ENCODE peak calls at places on chromosomes 4 and X, in eight cellular contexts. H is colonic mucosa, O is DND-41, X is HFF-Myc, E is BE2C, R is fibroblast of mammary gland, J is esophagus muscularis mucosa, D is choroid plexus epithelial cell. A is an unnamed sample.
A peak's percentile ranks its signal among the peaks of the same experiment; 100 is the strongest.

GRCh38 chr4:148273501-148273986 is 168.7 kb downstream of the NR3C2 start:
- DNase-seq in D (peak; percentile 24), R (no peak), H (no peak), E (peak; percentile 54), O (no peak), X (no peak), J (no peak), A (no peak)

GRCh38 chrX:69285401-69285871 is 120.2 kb upstream of the PJA1 start:
- DNase-seq in X (no peak), E (no peak), O (no peak), R (no peak), J (no peak), H (peak; percentile 27), D (no peak), A (no peak)

GRCh38 chr4:26496207-26496783 is 6.0 kb upstream of the CCKAR start:
- DNase-seq in J (peak; percentile 88), O (no peak), R (no peak), E (no peak), X (no peak), H (no peak), D (no peak), A (no peak)

GRCh38 chr4:40948017-40948416 is 198.3 kb downstream of the NSUN7 start:
- DNase-seq in X (no peak), H (no peak), O (no peak), D (no peak), E (no peak), J (no peak), R (no peak), A (no peak)

GRCh38 chrX:133402042-133402453 is 13.2 kb downstream of the GPC4 start:
- DNase-seq in J (no peak), E (no peak), O (peak; percentile 27), R (peak; percentile 82), X (no peak), D (peak; percentile 79), H (no peak), A (peak; percentile 28)

GRCh38 chr4:84499065-84499982 is at the start of gene NKX6-1:
- DNase-seq in H (peak; percentile 64), R (peak; percentile 80), X (no peak), D (peak; percentile 88), E (peak; percentile 98), O (no peak), J (peak; percentile 97), A (no peak)

GRCh38 chr4:173794662-173795061 is 264.6 kb upstream of the HAND2 start:
- DNase-seq in E (no peak), J (no peak), O (no peak), X (peak; percentile 14), R (peak; percentile 53), H (no peak), D (peak; percentile 26), A (no peak)

GRCh38 chr4:100428051-100428450 is 89.8 kb downstream of the EMCN start:
- DNase-seq in E (no peak), X (peak; percentile 54), O (no peak), H (no peak), J (no peak), R (peak; percentile 83), D (peak; percentile 73), A (peak; percentile 9)

GRCh38 chr4:105624530-105624929 is 72.1 kb downstream of the ARHGEF38 start:
- DNase-seq in X (no peak), H (peak; percentile 27), D (peak; percentile 48), J (no peak), O (no peak), R (peak; percentile 30), E (no peak), A (no peak)

GRCh38 chr4:113555868-113556267 is 205.7 kb downstream of the CAMK2D start:
- DNase-seq in E (peak; percentile 15), J (no peak), X (no peak), D (no peak), O (no peak), H (peak; percentile 26), R (no peak), A (no peak)

GRCh38 chr4:183337833-183338232 is 15.6 kb upstream of the CLDN24 start:
- DNase-seq in O (no peak), D (peak; percentile 66), E (no peak), J (no peak), X (no peak), R (no peak), H (no peak), A (no peak)

GRCh38 chr4:81353861-81354260 is 117.8 kb downstream of the RASGEF1B start:
- DNase-seq in E (no peak), D (peak; percentile 16), X (no peak), J (no peak), H (no peak), R (peak; percentile 88), O (no peak), A (no peak)

GRCh38 chr4:168643796-168644159 is 146.9 kb downstream of the PALLD start:
- DNase-seq in H (no peak), R (no peak), E (no peak), J (no peak), X (no peak), D (no peak), O (no peak), A (no peak)

GRCh38 chr4:168639914-168640313 is 143.1 kb downstream of the PALLD start:
- DNase-seq in R (no peak), X (no peak), E (no peak), J (no peak), O (no peak), H (no peak), D (no peak), A (no peak)

GRCh38 chr4:168645933-168646768 is 149.3 kb downstream of the PALLD start:
- DNase-seq in H (no peak), E (peak; percentile 74), D (no peak), R (no peak), O (no peak), J (no peak), X (no peak), A (no peak)

GRCh38 chr4:168641811-168642140 is 144.9 kb downstream of the PALLD start:
- DNase-seq in H (no peak), E (no peak), O (no peak), X (no peak), R (no peak), D (no peak), J (no peak), A (no peak)

DNA sequence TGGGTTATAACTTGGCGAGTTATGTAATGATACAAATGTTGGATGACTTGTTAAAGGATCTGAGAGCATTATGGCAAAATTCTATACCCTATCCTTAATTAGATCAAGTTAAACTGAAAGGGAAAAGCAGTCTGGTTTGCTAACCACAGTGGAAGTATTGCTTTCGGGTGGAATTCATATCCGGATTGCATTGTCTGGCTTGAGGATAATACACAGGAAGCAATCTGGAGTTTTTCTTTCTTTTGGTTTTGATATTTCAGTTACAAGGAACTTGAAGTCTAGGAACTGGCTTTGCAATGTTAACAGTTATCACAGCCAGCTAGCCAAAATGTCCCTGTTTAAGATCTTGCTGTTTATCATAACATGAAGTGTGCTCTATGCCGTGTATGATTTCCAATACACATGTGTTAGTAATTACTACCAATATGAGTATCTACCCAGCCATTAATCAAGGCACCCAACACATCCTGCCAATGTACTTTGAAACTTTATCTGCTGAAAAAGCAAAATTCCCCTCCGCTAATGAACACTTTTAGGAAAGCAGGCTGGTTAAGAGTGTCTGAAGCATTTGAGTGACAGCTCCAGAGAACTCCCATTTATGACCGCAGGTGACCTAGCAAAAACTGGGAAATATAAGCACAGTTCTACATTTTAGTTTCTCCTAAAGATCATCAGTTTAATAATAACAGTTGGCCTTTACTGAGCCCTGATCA is 146.4 kb downstream of the PALLD start:
- DNase-seq in H (no peak), X (no peak), R (peak; percentile 38), O (no peak), E (no peak), J (no peak), D (peak; percentile 67), A (no peak)
- H3K4me3 ChIP-seq in H (no peak overlapping the region), X (no peak overlapping the region), R (no peak overlapping the region), O (no peak overlapping the region), E (peak overlapping the region; percentile 31), J (no peak overlapping the region), D (no peak overlapping the region), A (no peak overlapping the region)

DNA sequence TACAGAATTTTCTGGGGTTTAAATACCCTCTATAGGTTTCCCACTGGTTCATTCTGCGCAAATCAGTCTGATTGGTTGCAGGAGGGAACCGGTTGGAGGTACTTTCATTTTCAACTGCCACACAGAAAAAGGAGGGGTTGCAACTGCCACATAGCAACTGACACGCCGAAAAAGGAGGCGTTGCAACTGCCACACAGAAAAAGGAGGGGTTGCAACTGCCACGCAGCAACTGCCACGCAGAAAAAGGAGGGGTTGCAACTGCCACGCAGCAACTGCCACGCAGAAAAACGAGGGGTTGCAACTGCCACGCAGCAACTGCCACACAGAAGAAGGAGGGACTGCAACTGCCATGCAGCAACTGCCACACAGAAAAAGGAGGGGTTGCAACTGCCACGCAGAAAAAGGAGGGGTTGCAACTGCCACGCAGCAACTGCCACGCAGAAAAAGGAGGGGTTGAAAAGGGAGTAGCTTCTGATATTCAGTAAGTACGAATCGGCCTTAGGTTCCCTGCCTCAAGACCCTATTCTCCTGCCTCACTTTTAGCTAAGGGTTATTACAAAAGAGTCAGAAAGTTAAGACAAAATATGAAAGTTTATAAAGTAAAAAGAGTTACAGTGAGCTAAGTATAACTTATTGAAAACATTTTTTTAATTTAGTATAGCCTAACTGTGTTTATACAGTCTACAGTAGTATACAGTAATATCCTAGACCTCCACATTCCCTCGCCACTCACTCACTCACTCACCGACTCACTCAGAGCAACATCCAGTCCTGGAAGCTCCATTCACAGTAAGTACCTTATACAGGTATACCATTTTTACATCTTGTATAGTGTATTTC is 431.8 kb downstream of the KCTD8 start:
- DNase-seq in R (peak; percentile 2), H (no peak), E (no peak), J (no peak), D (peak; percentile 6), X (no peak), O (no peak), A (no peak)
- H3K4me3 ChIP-seq in R (no peak overlapping the region), H (no peak overlapping the region), E (no peak overlapping the region), J (no peak overlapping the region), D (no peak overlapping the region), X (no peak overlapping the region), O (no peak overlapping the region), A (no peak overlapping the region)

GRCh38 chrX:11751261-11751660 is 6.8 kb upstream of the MSL3 start:
- DNase-seq in O (no peak), X (no peak), J (no peak), D (no peak), H (no peak), R (no peak), E (no peak), A (no peak)

GRCh38 chrX:11754958-11755645 is 2.9 kb upstream of the MSL3 start:
- DNase-seq in E (peak; percentile 42), H (no peak), R (no peak), D (no peak), X (no peak), O (no peak), J (no peak), A (no peak)

GRCh38 chrX:11750051-11750450 is 8.0 kb upstream of the MSL3 start:
- DNase-seq in H (no peak), E (no peak), R (no peak), J (no peak), D (peak; percentile 7), O (no peak), X (no peak), A (no peak)

GRCh38 chrX:11753668-11754067 is 4.4 kb upstream of the MSL3 start:
- DNase-seq in E (no peak), X (no peak), O (no peak), R (no peak), D (no peak), J (no peak), H (no peak), A (no peak)

GRCh38 chrX:11750694-11751093 is 7.3 kb upstream of the MSL3 start:
- DNase-seq in X (no peak), O (no peak), E (no peak), J (no peak), H (no peak), R (no peak), D (no peak), A (no peak)
- H3K4me3 ChIP-seq in X (no peak overlapping the region), O (no peak overlapping the region), E (no peak overlapping the region), J (no peak overlapping the region), H (no peak overlapping the region), R (no peak overlapping the region), D (no peak overlapping the region), A (no peak overlapping the region)

GRCh38 chr4:181685911-181686310 is 557.3 kb upstream of the TENM3 start:
- DNase-seq in J (no peak), E (no peak), D (peak; percentile 90), R (peak; percentile 97), O (no peak), X (peak; percentile 38), H (no peak), A (peak; percentile 82)
- H3K4me3 ChIP-seq in J (no peak overlapping the region), E (no peak overlapping the region), D (no peak overlapping the region), R (no peak overlapping the region), O (no peak overlapping the region), X (no peak overlapping the region), H (no peak overlapping the region), A (no peak overlapping the region)

A was measured in AG04449.